ENCODE peak calls at places on chromosomes 6 and 20, in ten cellular contexts. U, F, Y, O, G, W, L, E, S and P are unnamed samples.

GRCh38 chr6:3209114-3210023 is 18.1 kb downstream of the TUBB2B start:
- DNase-seq in O (peak; percentile 85), S (peak; percentile 43), G (peak; percentile 36), U (peak; percentile 99), E (peak; percentile 66), W (peak; percentile 68), F (peak; percentile 6), Y (peak; percentile 63), L (no peak), P (peak; percentile 99)

GRCh38 chr6:139973602-139974373 is 599.3 kb upstream of the CITED2 start:
- DNase-seq in Y (no peak), W (peak; percentile 42), O (no peak), L (no peak), S (no peak), F (no peak), E (no peak), G (no peak), U (peak; percentile 96), P (peak; percentile 88)

GRCh38 chr6:17905611-17906592 is 81.5 kb downstream of the KIF13A start:
- DNase-seq in U (peak; percentile 90), E (no peak), Y (no peak), L (no peak), S (no peak), F (no peak), G (no peak), O (no peak), W (no peak), P (peak; percentile 60)

GRCh38 chr6:135215160-135215559 is 34.1 kb downstream of the MYB start:
- DNase-seq in Y (no peak), G (no peak), L (no peak), O (no peak), F (no peak), E (no peak), S (no peak), W (no peak), U (no peak), P (no peak)

GRCh38 chr20:25389381-25389857 is 1.2 kb downstream of the ABHD12 start:
- DNase-seq in F (no peak), L (no peak), U (peak; percentile 61), O (no peak), S (no peak), G (no peak), E (peak; percentile 43), Y (no peak), W (peak; percentile 10), P (peak; percentile 66)

GRCh38 chr6:6875818-6876470 is 231.8 kb upstream of the RREB1 start:
- DNase-seq in G (no peak), U (peak; percentile 86), L (no peak), F (no peak), E (no peak), W (no peak), O (no peak), Y (no peak), S (no peak), P (peak; percentile 41)

GRCh38 chr6:15368186-15368585 is 122.3 kb downstream of the JARID2 start:
- DNase-seq in L (no peak), Y (no peak), G (no peak), U (no peak), F (no peak), O (no peak), W (no peak), E (no peak), S (no peak), P (peak; percentile 20)

GRCh38 chr6:1525364-1526038 is 84.2 kb upstream of the FOXC1 start:
- DNase-seq in Y (no peak), G (no peak), E (no peak), L (no peak), F (no peak), W (no peak), S (no peak), U (no peak), O (no peak), P (peak; percentile 74)

GRCh38 chr6:15623282-15624116 is 39.3 kb downstream of the DTNBP1 start:
- DNase-seq in S (no peak), L (no peak), Y (no peak), F (no peak), W (peak; percentile 42), G (no peak), E (peak; percentile 54), O (no peak), U (no peak), P (peak; percentile 36)

GRCh38 chr20:8073024-8073832 is 53.7 kb upstream of the TMX4 start:
- DNase-seq in U (peak; percentile 93), W (peak; percentile 18), S (no peak), Y (no peak), O (no peak), G (no peak), E (no peak), F (no peak), L (no peak), P (peak; percentile 80)

GRCh38 chr20:6533828-6534388 is 233.6 kb upstream of the BMP2 start:
- DNase-seq in O (no peak), E (no peak), S (no peak), F (no peak), W (no peak), U (peak; percentile 99), G (no peak), L (no peak), Y (no peak), P (peak; percentile 65)

GRCh38 chr6:5746392-5747140 is 260.2 kb downstream of the NRN1 start:
- DNase-seq in W (no peak), U (no peak), F (no peak), Y (no peak), G (no peak), O (no peak), E (no peak), L (no peak), S (no peak), P (peak; percentile 32)

GRCh38 chr6:158708239-158708638 is 58.4 kb downstream of the SYTL3 start:
- DNase-seq in S (no peak), L (no peak), E (no peak), Y (no peak), O (no peak), U (peak; percentile 77), G (no peak), W (peak; percentile 56), F (no peak), P (peak; percentile 56)

GRCh38 chr6:152948150-152948768 is 34.6 kb downstream of the FBXO5 start:
- DNase-seq in S (no peak), O (no peak), W (peak; percentile 60), G (no peak), E (peak; percentile 17), F (no peak), L (peak; percentile 18), Y (no peak), U (peak; percentile 37), P (peak; percentile 70)

GRCh38 chr6:32972353-32973143 is 4.2 kb downstream of the BRD2 start:
- DNase-seq in O (peak; percentile 59), S (peak; percentile 42), F (peak; percentile 56), G (peak; percentile 57), U (no peak), Y (peak; percentile 48), W (peak; percentile 36), E (no peak), L (no peak), P (no peak)

GRCh38 chr20:6122873-6123649 is at the start of gene FERMT1:
- DNase-seq in S (no peak), Y (peak; percentile 55), U (peak; percentile 69), L (no peak), E (no peak), G (no peak), F (no peak), W (peak; percentile 79), O (peak; percentile 59), P (peak; percentile 64)

GRCh38 chr6:91155129-91155528 is 568.3 kb upstream of the MAP3K7 start:
- DNase-seq in F (no peak), L (no peak), G (no peak), Y (no peak), E (no peak), S (no peak), O (no peak), U (no peak), W (no peak), P (no peak)

GRCh38 chr6:87968435-87969278 is 79.0 kb upstream of the SPACA1 start:
- DNase-seq in S (no peak), Y (peak; percentile 1), O (no peak), G (no peak), L (no peak), F (peak; percentile 4), W (peak; percentile 56), E (no peak), U (peak; percentile 6), P (no peak)

GRCh38 chr20:61587910-61588309 is 335.8 kb downstream of the CDH4 start:
- DNase-seq in E (no peak), G (no peak), L (no peak), Y (no peak), U (no peak), W (no peak), F (no peak), O (no peak), S (no peak), P (no peak)

GRCh38 chr6:35611235-35611634 is 77.5 kb downstream of the FKBP5 start:
- DNase-seq in W (peak; percentile 61), E (no peak), F (peak; percentile 41), O (peak; percentile 30), U (peak; percentile 90), L (no peak), G (no peak), Y (no peak), S (no peak), P (peak; percentile 60)

GRCh38 chr6:32132110-32132509 is 2.0 kb upstream of the FKBPL start:
- DNase-seq in E (no peak), F (no peak), U (no peak), S (no peak), G (no peak), O (no peak), L (no peak), W (no peak), Y (no peak), P (no peak)

GRCh38 chr20:25668446-25668845 is 28.2 kb downstream of the ZNF337 start:
- DNase-seq in G (no peak), O (no peak), L (no peak), F (no peak), S (no peak), E (no peak), W (no peak), U (no peak), Y (no peak), P (no peak)

GRCh38 chr6:46652603-46653438 is at the start of the genes CYP39A1 and SLC25A27:
- DNase-seq in L (peak; percentile 71), W (peak; percentile 97), S (peak; percentile 59), Y (peak; percentile 86), U (peak; percentile 83), O (peak; percentile 87), E (peak; percentile 64), G (peak; percentile 69), F (peak; percentile 72), P (peak; percentile 95)